ENCODE peak calls at places on chromosomes 12 and 14, in five cellular contexts. W is GM12878, A is HEK293T, G is SK-N-SH, C is K562. F is an unnamed sample.

GRCh38 chr14:64253672-64254071 is 40.5 kb downstream of the ESR2 start:
- DNase-seq in A (no peak), W (no peak), G (no peak), C (no peak), F (no peak)

GRCh38 chr14:101459392-101459900 is 101.8 kb upstream of the DIO3 start:
- DNase-seq in G (peak; percentile 82), W (no peak), C (no peak), A (no peak), F (no peak)

GRCh38 chr14:47044841-47045240 is 393.3 kb upstream of the RPL10L start:
- DNase-seq in A (peak; percentile 2), G (no peak), C (no peak), W (no peak), F (no peak)

GRCh38 chr12:2101798-2102197 is 49.0 kb downstream of the CACNA1C start:
- DNase-seq in G (no peak), A (no peak), C (no peak), W (no peak), F (no peak)

GRCh38 chr14:104795781-104796681 is 483 bp upstream of the AKT1 start:
- DNase-seq in W (no peak), A (peak; percentile 72), G (peak; percentile 94), C (no peak), F (peak; percentile 60)

GRCh38 chr12:15689751-15690191 is 99.4 kb downstream of the EPS8 start:
- DNase-seq in A (no peak), W (no peak), G (no peak), C (no peak), F (peak; percentile 6)

GRCh38 chr14:30861200-30861599 is 13.2 kb upstream of the COCH start:
- DNase-seq in A (no peak), C (no peak), W (no peak), G (no peak), F (no peak)

GRCh38 chr12:6827437-6827894 is 741 bp upstream of the P3H3 start:
- DNase-seq in A (peak; percentile 84), W (no peak), G (peak; percentile 92), C (peak; percentile 56), F (peak; percentile 67)

GRCh38 chr12:126198966-126199692 is 1133.9 kb downstream of the AACS start:
- DNase-seq in C (no peak), G (no peak), W (no peak), A (no peak), F (no peak)

GRCh38 chr12:131454418-131455217 is 256.3 kb upstream of the SFSWAP start:
- DNase-seq in W (no peak), C (peak; percentile 79), A (peak; percentile 82), G (peak; percentile 90), F (peak; percentile 60)

GRCh38 chr12:43914391-43914790 is 78.5 kb downstream of the TMEM117 start:
- DNase-seq in W (no peak), G (no peak), C (no peak), A (no peak), F (no peak)

GRCh38 chr14:28407931-28408330 is 358.7 kb upstream of the FOXG1 start:
- DNase-seq in A (no peak), C (no peak), W (no peak), G (no peak), F (no peak)

GRCh38 chr12:108714866-108715265 is 16.5 kb downstream of the CORO1C start:
- DNase-seq in C (no peak), A (no peak), G (no peak), W (no peak), F (no peak)

GRCh38 chr14:95185452-95186392 is 28.4 kb upstream of the DICER1 start:
- DNase-seq in A (no peak), W (no peak), C (peak; percentile 25), G (no peak), F (no peak)

GRCh38 chr14:33978892-33979612 is 28.2 kb upstream of the EGLN3 start:
- DNase-seq in G (peak; percentile 65), A (no peak), C (no peak), W (no peak), F (no peak)

GRCh38 chr12:2963154-2963759 is 4.1 kb downstream of the TEAD4 start:
- DNase-seq in G (no peak), C (no peak), W (no peak), A (no peak), F (peak; percentile 96)

GRCh38 chr14:104422301-104423223 is 157.0 kb upstream of the C14orf180 start:
- DNase-seq in G (peak; percentile 41), C (no peak), A (no peak), W (no peak), F (no peak)

GRCh38 chr12:91974541-91974940 is 171.1 kb downstream of the BTG1 start:
- DNase-seq in C (no peak), G (peak; percentile 20), A (no peak), W (no peak), F (no peak)

GRCh38 chr12:66144796-66145754 is 14.5 kb upstream of the LLPH start:
- DNase-seq in G (peak; percentile 39), A (peak; percentile 31), C (peak; percentile 15), W (no peak), F (peak; percentile 69)

GRCh38 chr14:80636071-80636470 is 305.5 kb downstream of the CEP128 start:
- DNase-seq in W (no peak), C (no peak), G (no peak), A (no peak), F (no peak)

GRCh38 chr14:104882325-104882973 is 17.4 kb downstream of the CEP170B start:
- DNase-seq in A (no peak), W (no peak), G (peak; percentile 55), C (peak; percentile 79), F (no peak)

GRCh38 chr12:38961683-38962082 is 56.3 kb upstream of the CPNE8 start:
- DNase-seq in A (no peak), G (no peak), C (no peak), W (no peak), F (no peak)
- TF ChIP-seq FOXM1 in A (no peak), G (no peak), C (no peak), W (no peak), F (no peak)

DNA sequence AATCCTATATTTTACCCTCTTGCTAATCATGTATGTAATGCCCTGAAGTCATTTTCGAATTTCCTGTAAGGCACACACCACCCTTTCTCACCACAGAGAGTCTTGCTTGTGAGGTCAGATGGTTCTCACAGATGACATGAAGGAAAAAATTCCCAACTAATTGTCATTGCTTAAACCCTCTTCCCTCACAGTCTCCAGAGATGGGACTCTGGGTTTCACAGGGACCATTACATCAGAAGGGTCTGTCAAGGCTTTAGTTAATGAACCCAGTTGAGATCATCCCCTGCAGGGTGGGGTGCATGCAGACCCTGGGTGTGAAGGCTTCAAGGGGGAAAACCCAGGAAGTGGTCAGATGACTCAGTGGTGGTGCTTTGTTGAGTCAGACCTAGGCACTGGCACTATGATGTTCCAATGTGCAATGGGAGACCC is 229.6 kb downstream of the BCAT1 start:
- DNase-seq in W (no peak), A (no peak), C (no peak), G (no peak), F (no peak)
- TF ChIP-seq FOXM1 in W (peak; percentile 90), A (no peak), C (no peak), G (no peak), F (no peak)

GRCh38 chr12:21962821-21963220 is 21.6 kb upstream of the ABCC9 start:
- DNase-seq in A (no peak), W (no peak), C (no peak), G (no peak), F (no peak)

GRCh38 chr12:21962236-21962635 is 21.0 kb upstream of the ABCC9 start:
- DNase-seq in C (no peak), W (no peak), A (no peak), G (no peak), F (no peak)
- TF ChIP-seq FOXM1 in C (no peak), W (no peak), A (no peak), G (no peak), F (no peak)

DNA sequence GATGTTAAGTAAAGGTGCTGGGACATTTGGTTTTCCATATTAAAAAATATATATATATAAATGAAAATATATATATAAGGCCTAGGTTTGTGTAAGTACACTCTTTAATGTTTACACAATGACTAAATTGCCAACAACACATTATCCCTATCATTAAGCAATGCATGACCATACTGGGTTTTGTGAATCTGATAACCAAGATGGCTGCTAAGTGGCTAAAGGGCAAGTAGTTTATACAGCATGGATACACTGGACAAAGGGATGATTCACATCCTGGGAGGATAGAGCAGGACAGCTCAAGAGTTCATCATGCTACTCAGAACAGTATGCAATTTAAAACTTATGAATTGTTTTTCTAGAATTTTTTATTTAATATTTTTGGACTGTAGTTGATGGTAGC is 89.3 kb downstream of the FIGNL2 start:
- DNase-seq in G (no peak), A (no peak), W (no peak), C (no peak), F (no peak)
- TF ChIP-seq FOXM1 in G (no peak), A (no peak), W (no peak), C (no peak), F (no peak)

GRCh38 chr12:52243774-52244614 is 11.0 kb downstream of the KRT7 start:
- DNase-seq in G (peak; percentile 60), W (peak; percentile 66), A (no peak), C (no peak), F (peak; percentile 13)
- TF ChIP-seq FOXM1 in G (no peak), W (no peak), A (no peak), C (no peak), F (no peak)

GRCh38 chr14:53151523-53151866 is 1.6 kb downstream of the DDHD1 start:
- DNase-seq in G (no peak), A (no peak), W (no peak), C (no peak), F (no peak)

GRCh38 chr14:53153702-53154112 is 584 bp upstream of the DDHD1 start:
- DNase-seq in A (no peak), G (no peak), C (no peak), W (no peak), F (no peak)

GRCh38 chr14:53152909-53153701 is at the start of gene DDHD1:
- DNase-seq in A (peak; percentile 88), C (peak; percentile 89), G (peak; percentile 96), W (peak; percentile 51), F (peak; percentile 50)

GRCh38 chr14:53151867-53152626 is 1.1 kb downstream of the DDHD1 start:
- DNase-seq in W (no peak), C (peak; percentile 28), A (peak; percentile 65), G (peak; percentile 81), F (peak; percentile 29)

DNA sequence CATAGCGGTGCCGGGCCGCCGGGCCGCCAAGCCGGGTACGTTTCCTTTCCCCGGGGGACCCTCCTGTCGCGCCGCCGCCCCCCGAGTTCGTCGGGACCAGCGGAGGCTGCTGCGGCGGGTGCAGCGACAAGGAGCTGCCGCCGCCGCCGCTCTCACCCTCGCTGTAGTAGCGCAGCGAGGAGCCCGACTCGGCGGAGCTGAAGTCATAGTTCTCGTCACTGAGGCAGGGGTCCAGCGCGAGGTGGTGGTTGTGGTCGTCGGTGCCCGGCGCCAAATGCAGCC is 555 bp downstream of the DDHD1 start:
- DNase-seq in W (no peak), A (no peak), C (no peak), G (no peak), F (no peak)
- TF ChIP-seq FOXM1 in W (no peak), A (no peak), C (no peak), G (no peak), F (no peak)

F was measured in HepG2.